ENCODE peak calls at places on chromosomes 5 and 9, in five cellular contexts. M is uterus, K is heart left ventricle, W is HCT116, S is spleen. U is an unnamed sample.

GRCh38 chr5:147349241-147349640 is 114.4 kb downstream of the STK32A start:
- DNase-seq in K (no peak), S (no peak), W (no peak), M (no peak), U (no peak)

GRCh38 chr9:129406278-129407225 is 214.3 kb downstream of the C9orf50 start:
- DNase-seq in M (peak), W (peak), S (peak), K (peak), U (no peak)

GRCh38 chr9:8338249-8338721 is 538.7 kb upstream of the DMAC1 start:
- DNase-seq in K (no peak), S (no peak), M (no peak), W (no peak), U (no peak)

GRCh38 chr5:90406466-90406865 is 3.1 kb downstream of the CETN3 start:
- DNase-seq in W (no peak), M (no peak), K (no peak), S (no peak), U (no peak)

GRCh38 chr9:130138791-130139190 is 33.4 kb upstream of the NCS1 start:
- DNase-seq in M (peak), K (peak), W (no peak), S (no peak), U (no peak)

GRCh38 chr9:5909999-5910398 is 19.3 kb downstream of the MLANA start:
- DNase-seq in K (no peak), S (no peak), W (no peak), M (no peak), U (no peak)

GRCh38 chr9:72579190-72579589 is 57.8 kb downstream of the TMC1 start:
- DNase-seq in W (peak), K (peak), M (no peak), S (no peak), U (no peak)

GRCh38 chr9:125629451-125629850 is 77.6 kb downstream of the MAPKAP1 start:
- DNase-seq in S (no peak), W (no peak), M (no peak), K (no peak), U (no peak)

GRCh38 chr9:3906437-3907213 is 380.8 kb upstream of the RFX3 start:
- DNase-seq in W (peak), S (no peak), M (no peak), K (no peak), U (no peak)

GRCh38 chr9:33446507-33447403 is 638 bp downstream of the AQP3 start:
- DNase-seq in W (no peak), K (no peak), M (no peak), S (no peak), U (no peak)

GRCh38 chr5:119630752-119631440 is 1.5 kb downstream of the FAM170A start:
- DNase-seq in M (no peak), W (no peak), K (no peak), S (no peak), U (no peak)

GRCh38 chr5:141192110-141192725 is at the start of gene PCDHB10:
- DNase-seq in W (peak), M (no peak), K (no peak), S (no peak), U (no peak)

GRCh38 chr5:98259595-98259994 is 513.9 kb upstream of the RGMB start:
- DNase-seq in M (no peak), K (no peak), S (peak), W (no peak), U (no peak)

DNA sequence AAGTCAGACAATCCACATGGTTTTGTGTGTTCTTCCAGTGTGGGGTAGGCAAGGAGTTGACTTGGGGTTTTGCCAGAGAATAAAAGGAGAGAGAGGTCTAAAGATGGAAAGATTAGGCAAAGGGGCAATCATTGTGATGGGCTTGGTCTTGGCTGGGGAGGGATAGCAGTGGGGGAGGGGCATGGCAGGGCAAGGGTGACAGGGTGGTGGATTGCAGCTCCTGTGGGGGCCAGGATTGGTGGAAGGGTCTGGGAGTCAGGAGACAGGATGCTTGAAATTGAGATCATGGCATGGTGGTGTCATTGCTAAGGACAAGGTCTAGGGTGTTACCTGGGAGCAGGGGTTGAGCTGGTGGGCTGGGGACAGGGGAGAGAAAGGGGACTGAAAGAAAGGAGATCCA is 57.6 kb downstream of the ZNF618 start:
- DNase-seq in M (no peak), W (no peak), K (no peak), S (no peak), U (no peak)
- H3K27ac ChIP-seq in M (no peak), W (no peak), K (no peak), S (no peak), U (no peak)

GRCh38 chr5:115599502-115599901 is 2.8 kb downstream of the TICAM2 start:
- DNase-seq in K (no peak), M (no peak), W (no peak), S (peak), U (no peak)
- TF ChIP-seq POLR2A in K (no peak), M (no peak), W (no peak), S (no peak), U (no peak)

GRCh38 chr9:136517950-136518349 is 27.9 kb downstream of the NOTCH1 start:
- DNase-seq in W (no peak), K (no peak), S (no peak), M (no peak), U (no peak)

GRCh38 chr9:136518623-136519022 is 27.2 kb downstream of the NOTCH1 start:
- DNase-seq in K (no peak), W (no peak), M (no peak), S (no peak), U (no peak)

GRCh38 chr9:136519263-136520052 is 26.4 kb downstream of the NOTCH1 start:
- DNase-seq in W (no peak), K (no peak), S (no peak), M (no peak), U (no peak)

GRCh38 chr9:136521541-136521940 is 24.3 kb downstream of the NOTCH1 start:
- DNase-seq in W (no peak), S (peak), M (no peak), K (peak), U (no peak)

GRCh38 chr9:136520053-136520540 is 25.8 kb downstream of the NOTCH1 start:
- DNase-seq in M (no peak), K (no peak), S (no peak), W (no peak), U (no peak)
- H3K27ac ChIP-seq in M (no peak), K (no peak), S (peak), W (no peak), U (no peak)

GRCh38 chr9:81445331-81445921 is 243.9 kb downstream of the TLE1 start:
- DNase-seq in W (no peak), S (no peak), M (no peak), K (no peak), U (no peak)
- TF ChIP-seq POLR2A in W (no peak), S (no peak), M (no peak), K (no peak), U (no peak)

GRCh38 chr9:16985559-16986348 is 115.3 kb upstream of the BNC2 start:
- DNase-seq in S (no peak), W (no peak), M (no peak), K (no peak), U (no peak)

GRCh38 chr9:16982780-16983179 is 112.3 kb upstream of the BNC2 start:
- DNase-seq in S (no peak), W (no peak), M (no peak), K (no peak), U (no peak)

GRCh38 chr9:16992138-16992537 is 121.7 kb upstream of the BNC2 start:
- DNase-seq in S (no peak), M (no peak), K (no peak), W (no peak), U (no peak)

DNA sequence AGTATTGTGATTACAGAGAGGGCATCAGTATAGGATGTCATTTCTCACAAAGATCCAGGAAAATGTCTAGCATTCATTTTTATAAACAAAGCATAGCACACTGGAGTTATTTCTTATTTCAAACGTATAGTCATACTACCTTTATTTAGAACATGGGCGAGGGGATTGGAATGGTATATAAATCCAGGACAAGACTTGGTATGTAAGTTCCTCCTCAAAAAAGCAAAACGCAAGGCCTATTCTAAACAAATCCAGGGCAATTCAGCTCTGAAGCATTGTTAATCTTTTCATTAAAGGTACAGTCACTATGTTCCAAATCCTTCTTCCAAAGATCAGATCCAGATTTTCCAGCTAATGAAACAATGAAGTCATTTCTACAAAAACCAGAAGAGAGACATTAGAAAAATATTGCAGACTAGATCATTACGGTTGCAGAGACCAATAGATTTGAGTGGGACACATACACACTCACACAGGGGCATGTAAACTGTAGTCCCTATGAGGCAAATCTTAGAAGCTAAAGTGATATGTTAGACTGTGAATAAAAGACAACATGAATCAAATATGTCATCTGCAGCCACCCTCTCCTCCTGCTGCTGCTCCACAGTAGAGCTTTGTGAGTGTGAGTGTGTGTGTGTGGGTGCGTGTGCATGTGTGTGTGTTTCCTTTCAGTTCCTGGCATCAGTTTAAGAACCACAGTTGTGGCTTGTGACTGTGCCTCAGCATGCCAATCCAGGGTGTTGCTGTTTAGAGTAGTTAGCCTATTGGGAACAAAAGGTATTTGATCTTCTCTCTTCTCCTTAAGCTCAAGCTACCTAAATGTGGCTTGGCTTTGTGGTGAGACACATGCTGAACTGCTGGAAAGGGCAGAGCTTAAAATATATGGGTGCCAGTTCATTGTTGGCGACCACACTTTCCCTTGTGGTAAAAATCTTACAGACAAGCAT is 116.2 kb upstream of the BNC2 start:
- DNase-seq in M (no peak), W (no peak), S (no peak), K (no peak), U (no peak)
- H3K27ac ChIP-seq in M (no peak), W (no peak), S (no peak), K (no peak), U (peak)

DNA sequence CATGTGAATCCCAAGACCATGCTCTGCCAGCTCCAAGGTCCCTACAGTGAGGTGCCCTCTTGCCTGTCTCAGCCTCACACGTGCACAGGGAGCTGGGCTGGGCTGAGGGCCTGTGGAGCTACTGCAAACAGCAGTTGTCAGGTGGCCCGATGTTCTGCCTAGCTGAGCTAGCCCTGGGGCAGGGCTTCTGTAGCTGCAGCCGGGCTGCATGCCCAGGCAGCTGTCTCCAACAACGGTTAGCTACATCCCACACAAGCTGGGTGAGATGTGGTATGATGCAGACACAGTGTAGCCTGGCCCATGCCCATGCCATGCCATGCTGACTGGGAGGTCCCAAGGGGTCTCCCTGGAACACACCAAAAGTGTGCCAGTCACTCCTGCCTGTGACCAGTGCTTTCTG is 62.0 kb downstream of the MACROH2A1 start:
- DNase-seq in W (no peak), M (no peak), K (no peak), S (peak), U (no peak)
- TF ChIP-seq POLR2A in W (no peak), M (no peak), K (no peak), S (no peak), U (no peak)

U was measured in vagina.